ENCODE peak calls at places on chromosomes 1 and 21, in seven cellular contexts. S is adrenal gland; N is astrocyte; V is tibial nerve; M is OCI-LY7; K is breast epithelium; U is CD8-positive, alpha-beta memory T cell. A is an unnamed sample. For H3K4me1, the result is how much of the 10 kb centered on the place peaks cover.

GRCh38 chr1:46687095-46687659 is 15.5 kb downstream of the TEX38 start:
- DNase-seq in S (peak), N (peak), M (no peak), V (peak), K (peak), U (no peak), A (peak)

GRCh38 chr1:1254667-1254998 is 8.1 kb upstream of the C1QTNF12 start:
- DNase-seq in S (no peak), V (no peak), M (no peak), K (no peak), N (peak), U (no peak), A (no peak)

GRCh38 chr1:76084029-76084627 is 9.6 kb downstream of the ST6GALNAC3 start:
- DNase-seq in M (no peak), S (no peak), K (no peak), V (no peak), N (no peak), U (no peak), A (no peak)

GRCh38 chr1:218809625-218810024 is 364.1 kb upstream of the LYPLAL1 start:
- DNase-seq in M (no peak), V (no peak), N (peak), U (no peak), S (no peak), K (no peak), A (no peak)

GRCh38 chr1:175783126-175783722 is 39.8 kb upstream of the TNR start:
- DNase-seq in S (no peak), V (no peak), U (no peak), N (no peak), K (no peak), M (no peak), A (no peak)

GRCh38 chr21:29078884-29079765 is 5.7 kb upstream of the CCT8 start:
- DNase-seq in V (no peak), N (peak), K (no peak), U (peak), S (peak), M (peak), A (peak)

GRCh38 chr1:168088511-168089325 is 48.0 kb downstream of the GPR161 start:
- DNase-seq in M (no peak), K (no peak), N (no peak), U (no peak), S (no peak), V (no peak), A (no peak)

GRCh38 chr1:27400035-27400962 is 7.9 kb downstream of the GPR3 start:
- DNase-seq in S (no peak), M (no peak), V (no peak), U (no peak), K (no peak), N (no peak), A (no peak)

GRCh38 chr1:44610527-44611148 is 63.6 kb downstream of the TMEM53 start:
- DNase-seq in M (no peak), S (no peak), V (no peak), N (no peak), K (no peak), U (no peak), A (no peak)

GRCh38 chr1:68230901-68231626 is 1.3 kb downstream of the WLS start:
- DNase-seq in N (no peak), M (no peak), U (no peak), S (peak), V (no peak), K (peak), A (peak)

GRCh38 chr1:77825356-77825709 is 45.9 kb downstream of the MIGA1 start:
- DNase-seq in U (no peak), V (no peak), N (peak), K (no peak), M (peak), S (peak), A (peak)

GRCh38 chr1:95013948-95014574 is 58.7 kb downstream of the ALG14 start:
- DNase-seq in V (no peak), S (no peak), K (no peak), M (no peak), N (no peak), U (no peak), A (peak)

GRCh38 chr21:10521091-10521598 is at the start of gene TPTE:
- DNase-seq in S (no peak), N (no peak), U (no peak), K (no peak), M (no peak), V (no peak), A (no peak)

GRCh38 chr1:66583021-66583420 is 49.1 kb downstream of the SGIP1 start:
- DNase-seq in N (no peak), K (no peak), U (no peak), V (no peak), M (no peak), S (no peak), A (no peak)

GRCh38 chr21:37593015-37593414 is 226.4 kb downstream of the DYRK1A start:
- DNase-seq in M (peak), V (no peak), N (no peak), U (no peak), S (no peak), K (no peak), A (no peak)

GRCh38 chr21:41777934-41778815 is 11.3 kb upstream of the RIPK4 start:
- DNase-seq in K (peak), V (peak), N (peak), S (peak), U (no peak), M (peak), A (peak)

GRCh38 chr1:11107541-11107940 is 7.9 kb upstream of the EXOSC10 start:
- DNase-seq in M (no peak), K (no peak), U (no peak), V (no peak), S (no peak), N (no peak), A (no peak)

GRCh38 chr1:243293941-243294722 is 38.3 kb downstream of the SDCCAG8 start:
- DNase-seq in M (no peak), N (no peak), U (no peak), V (no peak), K (no peak), S (no peak), A (no peak)

GRCh38 chr21:27761623-27762022 is 794.7 kb upstream of the ADAMTS5 start:
- DNase-seq in U (no peak), V (no peak), N (no peak), M (no peak), K (no peak), S (no peak), A (peak)

GRCh38 chr1:161046574-161047167 is 894 bp upstream of the USF1 start:
- DNase-seq in N (no peak), M (peak), V (no peak), U (no peak), K (no peak), S (no peak), A (no peak)

GRCh38 chr1:186736971-186737685 is 56.9 kb upstream of the PTGS2 start:
- DNase-seq in M (no peak), S (no peak), K (no peak), V (no peak), N (no peak), U (no peak), A (no peak)

GRCh38 chr1:245986404-245987221 is 520.5 kb downstream of the SMYD3 start:
- DNase-seq in U (no peak), V (no peak), K (no peak), M (no peak), N (peak), S (no peak), A (no peak)

GRCh38 chr1:113928129-113928949 is 785 bp upstream of the HIPK1 start:
- DNase-seq in U (no peak), K (no peak), S (no peak), V (no peak), M (peak), N (peak), A (peak)

GRCh38 chr1:219661464-219662092 is 48.7 kb upstream of the ZC3H11B start:
- DNase-seq in K (no peak), S (no peak), N (no peak), V (no peak), U (no peak), M (no peak), A (no peak)

GRCh38 chr21:36282568-36283230 is 37.3 kb upstream of the MORC3 start:
- DNase-seq in S (no peak), V (no peak), M (no peak), K (no peak), U (no peak), N (peak), A (no peak)

GRCh38 chr1:185998391-185998790 is 264.2 kb downstream of the HMCN1 start:
- DNase-seq in K (no peak), S (no peak), V (no peak), U (no peak), M (no peak), N (no peak), A (no peak)

GRCh38 chr1:211731456-211732275 is 56.2 kb upstream of the NEK2 start:
- DNase-seq in K (no peak), M (no peak), V (no peak), N (no peak), S (no peak), U (no peak), A (peak)

GRCh38 chr1:18922319-18922726 is 20.0 kb upstream of the ALDH4A1 start:
- DNase-seq in U (no peak), M (no peak), N (peak), V (peak), S (peak), K (peak), A (no peak)

GRCh38 chr1:185077374-185077773 is 32.0 kb downstream of the RNF2 start:
- DNase-seq in S (no peak), K (no peak), U (no peak), N (no peak), V (no peak), M (no peak), A (no peak)

GRCh38 chr1:178665579-178665978 is 59.5 kb upstream of the RALGPS2 start:
- DNase-seq in K (no peak), M (no peak), U (no peak), S (no peak), V (no peak), N (no peak), A (no peak)

GRCh38 chr1:246035060-246035531 is 472.0 kb downstream of the SMYD3 start:
- DNase-seq in M (no peak), N (no peak), V (no peak), K (no peak), S (no peak), U (no peak), A (no peak)

GRCh38 chr1:240169188-240169587 is 77.5 kb downstream of the FMN2 start:
- DNase-seq in S (no peak), N (no peak), M (peak), K (no peak), U (no peak), V (no peak), A (no peak)

GRCh38 chr1:36792292-36792691 is 242.0 kb downstream of the GRIK3 start:
- DNase-seq in S (no peak), M (no peak), N (no peak), K (no peak), U (no peak), V (no peak), A (no peak)

GRCh38 chr1:30816211-30817082 is 58.9 kb upstream of the LAPTM5 start:
- DNase-seq in S (no peak), K (peak), N (peak), U (no peak), M (no peak), V (peak), A (no peak)

GRCh38 chr1:33132549-33132948 is 49.3 kb downstream of the TRIM62 start:
- DNase-seq in S (no peak), M (no peak), V (no peak), K (no peak), N (no peak), U (no peak), A (no peak)

GRCh38 chr1:16249838-16250241 is 12.9 kb upstream of the CPLANE2 start:
- DNase-seq in M (no peak), S (peak), V (peak), U (no peak), N (peak), K (no peak), A (no peak)

GRCh38 chr1:58932820-58933598 is 149.2 kb upstream of the JUN start:
- DNase-seq in V (peak), U (no peak), S (no peak), N (peak), M (no peak), K (peak), A (peak)

GRCh38 chr1:114108741-114109255 is 44.9 kb downstream of the SYT6 start:
- DNase-seq in K (no peak), S (no peak), U (no peak), M (no peak), N (peak), V (no peak), A (no peak)

GRCh38 chr1:19946331-19946751 is 22.9 kb upstream of the PLA2G2E start:
- DNase-seq in S (no peak), K (no peak), M (no peak), V (no peak), U (no peak), N (no peak), A (peak)

DNA sequence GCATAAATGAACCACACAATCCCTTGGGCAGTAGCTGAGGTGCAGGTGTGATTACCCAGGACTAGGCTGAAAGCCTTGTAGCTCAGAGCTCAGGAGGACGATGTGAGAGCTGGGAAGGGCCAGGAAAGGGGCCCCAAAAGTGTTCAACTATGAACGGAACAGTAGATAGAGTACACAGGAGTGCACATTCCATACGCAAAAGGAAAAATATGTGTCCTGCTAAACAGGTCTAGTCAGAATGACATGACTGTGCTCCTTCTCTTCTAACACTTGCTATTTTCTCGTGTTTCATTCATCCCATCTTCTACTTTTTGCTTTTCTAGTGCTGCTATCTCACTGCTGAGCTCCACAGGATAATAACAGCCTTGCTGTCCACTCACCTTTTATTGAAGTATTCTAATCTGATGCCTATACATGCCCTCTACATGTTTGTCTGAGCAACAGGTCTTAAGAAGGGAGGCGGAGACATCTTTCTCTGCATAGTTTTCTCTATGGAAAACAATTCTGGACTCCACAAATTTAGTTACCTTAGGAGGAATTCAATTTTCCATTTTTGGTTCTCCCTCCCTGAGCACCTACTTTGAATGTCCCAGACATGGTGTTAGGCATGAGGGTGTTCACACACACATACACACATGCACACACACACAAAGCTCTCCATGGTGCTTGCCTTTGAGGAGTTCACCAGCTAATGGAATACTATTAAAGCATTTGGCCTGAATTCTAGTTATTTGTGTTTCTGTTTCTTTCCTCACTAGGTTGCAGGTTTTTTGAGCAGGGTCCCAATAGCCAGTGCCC is 3.4 kb downstream of the S100A10 start:
- DNase-seq in V (no peak), U (no peak), K (no peak), M (no peak), S (no peak), N (no peak), A (peak)
- H3K4me1 ChIP-seq in V (under half), U (half or more), K (under half), M (under half), S (half or more), N (half or more), A (under half)

GRCh38 chr1:230763927-230764591 is 16.9 kb downstream of the CAPN9 start:
- DNase-seq in M (no peak), K (no peak), V (no peak), S (no peak), U (no peak), N (no peak), A (no peak)
- H3K4me1 ChIP-seq in M (under half), K (under half), V (under half), S (under half), U (under half), N (under half), A (under half)

DNA sequence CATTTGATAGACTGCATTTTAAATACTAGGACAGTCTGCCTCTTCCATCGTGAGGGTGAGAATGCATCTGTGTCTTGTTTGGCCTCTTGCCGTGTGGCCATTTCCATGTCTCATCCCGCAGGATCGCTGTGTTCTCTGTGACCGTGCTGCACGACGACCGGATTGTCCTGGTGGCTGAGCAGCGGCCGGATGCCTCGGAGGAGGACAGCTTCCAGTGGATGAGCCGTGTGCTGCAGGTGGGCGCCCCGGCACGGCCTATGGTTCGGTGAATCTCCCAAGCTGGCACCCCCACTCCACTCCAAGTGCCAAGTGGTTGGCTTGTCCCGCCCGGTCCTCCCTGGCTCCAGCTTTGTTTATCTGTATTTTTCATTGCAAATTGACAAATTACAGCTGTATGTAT is 55.2 kb downstream of the S100B start:
- DNase-seq in V (no peak), S (no peak), N (no peak), M (no peak), U (no peak), K (no peak), A (no peak)
- H3K4me1 ChIP-seq in V (under half), S (under half), N (under half), M (under half), U (half or more), K (under half), A (under half)

DNA sequence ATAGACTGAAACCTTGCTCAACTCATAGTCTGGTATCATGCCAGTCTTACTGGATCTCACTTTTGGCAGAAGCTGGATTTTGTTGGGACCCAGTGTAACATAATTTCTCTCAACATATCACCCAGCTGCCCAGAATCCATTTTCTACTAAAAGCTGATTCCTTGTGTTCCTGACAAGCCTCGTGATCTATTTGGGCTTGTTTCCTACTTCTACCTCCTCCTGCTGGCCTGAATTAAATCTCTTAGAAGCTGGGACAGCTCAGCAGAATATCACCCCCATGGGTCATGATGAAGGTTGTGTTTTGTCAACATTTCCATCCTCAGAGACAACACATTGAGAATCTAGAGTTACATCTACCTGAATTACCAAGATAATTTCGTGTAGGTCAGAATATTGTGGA is 7.7 kb downstream of the GOLT1A start:
- DNase-seq in K (no peak), N (no peak), U (no peak), M (no peak), V (no peak), S (no peak), A (no peak)
- H3K4me1 ChIP-seq in K (under half), N (under half), U (under half), M (under half), V (under half), S (under half), A (under half)

GRCh38 chr1:154182342-154183044 is 9.4 kb downstream of the TPM3 start:
- DNase-seq in S (peak), U (peak), M (peak), N (peak), V (peak), K (no peak), A (peak)

GRCh38 chr1:154181944-154182341 is 10.0 kb downstream of the TPM3 start:
- DNase-seq in M (peak), N (no peak), S (no peak), V (no peak), U (no peak), K (no peak), A (peak)

GRCh38 chr1:154178006-154178405 is 13.9 kb downstream of the TPM3 start:
- DNase-seq in V (no peak), M (no peak), K (no peak), S (no peak), U (no peak), N (no peak), A (no peak)

GRCh38 chr1:154178856-154179811 is 12.8 kb downstream of the TPM3 start:
- DNase-seq in V (no peak), S (no peak), U (no peak), N (no peak), K (no peak), M (no peak), A (peak)

DNA sequence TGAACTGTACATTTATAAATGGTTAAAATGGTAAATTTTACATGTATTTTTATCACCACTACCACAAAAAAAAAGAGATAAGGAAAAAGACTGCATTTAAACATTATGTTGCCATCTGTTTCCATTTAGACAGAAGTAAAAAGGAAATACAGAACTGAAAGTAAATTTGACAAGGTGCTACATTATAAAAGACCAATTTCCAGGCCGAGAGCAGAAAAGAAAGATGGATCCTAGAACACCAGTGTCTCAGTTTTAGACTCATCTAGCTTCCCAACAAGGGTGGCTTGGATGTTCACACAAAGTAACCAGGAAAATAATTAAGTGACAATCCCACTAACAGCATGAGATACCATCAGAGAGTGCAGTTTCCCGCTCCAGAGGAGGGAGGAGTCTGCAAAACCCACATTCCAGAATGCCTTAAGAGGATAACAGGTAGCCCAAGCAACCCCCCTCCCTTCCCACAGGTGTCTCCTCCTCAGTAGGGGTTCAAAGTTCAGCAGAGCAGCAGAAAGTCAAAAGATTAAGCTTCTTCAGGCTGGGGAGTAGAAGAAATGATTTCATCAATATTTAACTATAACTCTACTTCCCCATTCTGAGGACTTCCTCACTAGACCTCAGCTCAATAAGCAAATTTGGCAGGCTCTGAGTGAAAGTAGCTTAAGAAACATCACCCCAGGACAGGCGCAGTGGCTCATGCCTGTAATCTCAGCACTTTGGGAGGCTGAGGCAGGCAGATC is 11.8 kb downstream of the TPM3 start:
- DNase-seq in N (no peak), K (no peak), M (peak), S (no peak), U (no peak), V (no peak), A (peak)
- H3K4me1 ChIP-seq in N (under half), K (under half), M (under half), S (half or more), U (half or more), V (under half), A (under half)

DNA sequence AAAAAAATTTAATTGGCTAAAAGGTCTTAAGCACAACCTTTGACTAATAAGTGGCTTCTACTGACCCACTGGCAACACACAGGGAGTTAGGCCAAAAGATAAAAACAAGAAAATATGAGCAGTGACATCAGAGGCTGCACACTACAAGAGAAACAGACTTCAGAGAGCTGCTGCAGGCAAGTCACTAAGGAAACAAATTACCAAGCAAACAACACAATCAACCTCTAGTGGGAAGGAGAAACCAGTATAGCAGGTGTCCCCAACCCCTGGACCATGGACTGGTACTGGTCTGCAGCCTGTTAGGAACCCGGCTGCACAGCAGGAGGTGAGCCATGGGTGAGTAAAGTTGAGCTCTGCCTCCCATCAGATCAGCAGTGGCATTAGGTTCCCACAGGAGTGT is 20.8 kb upstream of the ENSA start:
- DNase-seq in V (no peak), K (no peak), N (peak), S (no peak), M (no peak), U (no peak), A (peak)
- H3K4me1 ChIP-seq in V (under half), K (under half), N (under half), S (under half), M (under half), U (under half), A (under half)

A was measured in small intestine.